ENCODE peak calls at places on chromosomes 5 and 9, in four cellular contexts. N is astrocyte, Z is MM.1S, A is keratinocyte. O is an unnamed sample.

GRCh38 chr5:76384705-76385104 is 18.4 kb upstream of the IQGAP2 start:
- DNase-seq in N (no peak), Z (no peak), A (no peak), O (no peak)

GRCh38 chr9:25681270-25681669 is 3.0 kb upstream of the TUSC1 start:
- DNase-seq in N (peak; percentile 61), Z (no peak), A (no peak), O (no peak)

GRCh38 chr5:138331449-138332368 is at the start of gene CDC25C:
- DNase-seq in N (peak; percentile 99), Z (peak; percentile 100), A (peak; percentile 92), O (peak; percentile 93)

GRCh38 chr5:77947051-77947428 is 170.9 kb upstream of the TBCA start:
- DNase-seq in N (no peak), Z (no peak), A (no peak), O (no peak)

GRCh38 chr9:137035937-137036336 is 4.0 kb upstream of the FUT7 start:
- DNase-seq in N (no peak), Z (no peak), A (no peak), O (no peak)

GRCh38 chr5:131981516-131981915 is 29.9 kb downstream of the ACSL6 start:
- DNase-seq in N (no peak), Z (no peak), A (no peak), O (no peak)

GRCh38 chr9:92877531-92878430 is at the start of gene ZNF484:
- DNase-seq in N (peak; percentile 91), Z (peak; percentile 99), A (peak; percentile 80), O (peak; percentile 94)

GRCh38 chr9:127450170-127450830 is 906 bp downstream of the RPL12 start:
- DNase-seq in N (no peak), Z (no peak), A (peak; percentile 19), O (no peak)

GRCh38 chr9:14127656-14128055 is 186.3 kb downstream of the NFIB start:
- DNase-seq in N (peak; percentile 57), Z (no peak), A (no peak), O (no peak)

GRCh38 chr9:126682113-126682810 is 68.5 kb downstream of the LMX1B start:
- DNase-seq in N (no peak), Z (no peak), A (no peak), O (no peak)

GRCh38 chr5:179254638-179255271 is 90.5 kb downstream of the ADAMTS2 start:
- DNase-seq in N (no peak), Z (no peak), A (no peak), O (no peak)

DNA sequence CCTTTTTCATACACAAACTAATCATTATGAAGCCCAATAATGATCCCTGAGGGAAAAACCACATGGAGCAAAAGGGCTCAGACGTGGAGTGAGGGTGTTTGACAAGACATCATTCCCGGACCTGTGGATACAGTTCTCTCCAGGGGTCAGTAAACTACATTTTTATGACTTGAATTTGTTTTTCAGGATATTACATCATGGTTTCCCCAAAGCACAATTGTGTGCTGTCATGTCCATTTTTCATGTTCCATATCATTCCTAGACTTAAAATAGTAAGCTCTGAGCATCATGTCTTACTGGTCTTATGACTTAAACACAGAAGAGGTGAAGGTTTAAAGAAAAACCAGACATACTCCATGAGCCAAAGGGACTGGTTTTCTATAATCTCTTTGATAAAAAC is 234.4 kb downstream of the PCSK1 start:
- DNase-seq in N (peak; percentile 69), Z (no peak), A (no peak), O (no peak)
- H3K9ac ChIP-seq in N (no peak overlapping the region), Z (no peak overlapping the region), A (no peak overlapping the region), O (no peak overlapping the region)

GRCh38 chr9:109320734-109321448 is at the start of gene EPB41L4B:
- DNase-seq in N (peak; percentile 51), Z (peak; percentile 94), A (no peak), O (no peak)

GRCh38 chr9:109320338-109320733 is 523 bp downstream of the EPB41L4B start:
- DNase-seq in N (no peak), Z (peak; percentile 39), A (no peak), O (no peak)

GRCh38 chr9:109319072-109319630 is 1.7 kb downstream of the EPB41L4B start:
- DNase-seq in N (no peak), Z (no peak), A (no peak), O (no peak)

GRCh38 chr9:109317979-109318671 is 2.7 kb downstream of the EPB41L4B start:
- DNase-seq in N (no peak), Z (no peak), A (no peak), O (no peak)

GRCh38 chr9:109319631-109320233 is 1.1 kb downstream of the EPB41L4B start:
- DNase-seq in N (no peak), Z (peak; percentile 17), A (no peak), O (no peak)
- TF ChIP-seq EZH2 in N (peak; percentile 61), Z (no peak), A (no peak), O (no peak)

GRCh38 chr5:139381837-139382361 is 1.2 kb downstream of the SLC23A1 start:
- DNase-seq in N (no peak), Z (no peak), A (no peak), O (no peak)
- H3K9ac ChIP-seq in N (no peak overlapping the region), Z (no peak overlapping the region), A (no peak overlapping the region), O (no peak overlapping the region)

GRCh38 chr5:1886634-1887399 is 4.1 kb upstream of the IRX4 start:
- DNase-seq in N (no peak), Z (no peak), A (no peak), O (no peak)
- TF ChIP-seq EZH2 in N (peak; percentile 34), Z (no peak), A (no peak), O (no peak)

GRCh38 chr9:22165144-22165543 is 156.0 kb upstream of the CDKN2B start:
- DNase-seq in N (peak; percentile 60), Z (no peak), A (no peak), O (no peak)
- H3K9ac ChIP-seq in N (no peak overlapping the region), Z (no peak overlapping the region), A (no peak overlapping the region), O (no peak overlapping the region)

GRCh38 chr9:97501972-97502221 is 431 bp downstream of the TMOD1 start:
- DNase-seq in N (no peak), Z (no peak), A (no peak), O (no peak)
- TF ChIP-seq EZH2 in N (no peak), Z (no peak), A (no peak), O (no peak)

GRCh38 chr5:88831856-88832255 is 51.1 kb downstream of the MEF2C start:
- DNase-seq in N (no peak), Z (no peak), A (no peak), O (no peak)

GRCh38 chr5:88834499-88834898 is 48.5 kb downstream of the MEF2C start:
- DNase-seq in N (no peak), Z (no peak), A (no peak), O (no peak)

GRCh38 chr5:88836195-88836838 is 46.7 kb downstream of the MEF2C start:
- DNase-seq in N (no peak), Z (no peak), A (no peak), O (no peak)

GRCh38 chr5:88833371-88834107 is 49.4 kb downstream of the MEF2C start:
- DNase-seq in N (peak; percentile 54), Z (peak; percentile 52), A (no peak), O (no peak)

GRCh38 chr5:88834108-88834462 is 48.9 kb downstream of the MEF2C start:
- DNase-seq in N (no peak), Z (no peak), A (no peak), O (no peak)
- H3K9ac ChIP-seq in N (no peak overlapping the region), Z (peak overlapping the region; percentile 56), A (no peak overlapping the region), O (no peak overlapping the region)